ENCODE peak calls at places on chromosomes 6 and 20, in six cellular contexts. K, G, O, A, Y and I are unnamed samples.

GRCh38 chr6:157150076-157150475 is 173.2 kb downstream of the TMEM242 start:
- DNase-seq in K (no peak), G (no peak), O (no peak), A (no peak), Y (no peak), I (peak; percentile 70)

GRCh38 chr6:63352587-63353281 is 33.0 kb upstream of the LGSN start:
- DNase-seq in K (peak; percentile 71), G (peak; percentile 11), O (peak; percentile 72), A (peak; percentile 10), Y (peak; percentile 22), I (peak; percentile 78)

GRCh38 chr6:133057352-133057751 is 183.8 kb upstream of the EYA4 start:
- DNase-seq in K (no peak), G (no peak), O (no peak), A (no peak), Y (no peak), I (no peak)

GRCh38 chr20:48733296-48733790 is 94.5 kb downstream of the PREX1 start:
- DNase-seq in K (no peak), G (peak; percentile 43), O (no peak), A (no peak), Y (no peak), I (peak; percentile 22)

GRCh38 chr6:37516920-37517405 is 17.3 kb upstream of the CCDC167 start:
- DNase-seq in K (no peak), G (no peak), O (no peak), A (peak; percentile 42), Y (no peak), I (no peak)

GRCh38 chr6:17086469-17086868 is 15.4 kb upstream of the STMND1 start:
- DNase-seq in K (peak; percentile 89), G (peak; percentile 79), O (peak; percentile 76), A (peak; percentile 82), Y (peak; percentile 59), I (peak; percentile 84)

GRCh38 chr6:39137235-39137634 is 22.2 kb upstream of the SAYSD1 start:
- DNase-seq in K (peak; percentile 81), G (peak; percentile 58), O (no peak), A (no peak), Y (peak; percentile 30), I (peak; percentile 57)

GRCh38 chr6:110432285-110432899 is 17.0 kb upstream of the DDO start:
- DNase-seq in K (no peak), G (no peak), O (no peak), A (no peak), Y (no peak), I (peak; percentile 8)

GRCh38 chr20:25054995-25055629 is 2.8 kb downstream of the ACSS1 start:
- DNase-seq in K (no peak), G (no peak), O (no peak), A (no peak), Y (no peak), I (no peak)

GRCh38 chr20:23334111-23334510 is 16.5 kb upstream of the NXT1 start:
- DNase-seq in K (no peak), G (no peak), O (no peak), A (no peak), Y (no peak), I (no peak)

GRCh38 chr6:33018904-33019303 is 9.5 kb upstream of the HLA-DOA start:
- DNase-seq in K (peak; percentile 62), G (no peak), O (peak; percentile 84), A (no peak), Y (no peak), I (no peak)

GRCh38 chr6:2716926-2717700 is 33.6 kb downstream of the MYLK4 start:
- DNase-seq in K (no peak), G (no peak), O (no peak), A (no peak), Y (no peak), I (no peak)

GRCh38 chr6:102390541-102390940 is 997.0 kb downstream of the GRIK2 start:
- DNase-seq in K (no peak), G (no peak), O (no peak), A (no peak), Y (no peak), I (no peak)

GRCh38 chr6:70369332-70369950 is 43.9 kb upstream of the FAM135A start:
- DNase-seq in K (peak; percentile 75), G (peak; percentile 84), O (peak; percentile 63), A (peak; percentile 80), Y (peak; percentile 71), I (peak; percentile 76)

GRCh38 chr20:32678948-32679347 is 5.2 kb upstream of the C20orf203 start:
- DNase-seq in K (no peak), G (no peak), O (no peak), A (no peak), Y (no peak), I (no peak)

GRCh38 chr6:36627801-36628246 is 33.7 kb downstream of the SRSF3 start:
- DNase-seq in K (peak; percentile 66), G (no peak), O (peak; percentile 76), A (no peak), Y (peak; percentile 74), I (peak; percentile 95)

GRCh38 chr6:47203266-47203967 is 106.3 kb downstream of the TNFRSF21 start:
- DNase-seq in K (no peak), G (no peak), O (peak; percentile 10), A (no peak), Y (no peak), I (no peak)

GRCh38 chr20:44326391-44327159 is 10.3 kb upstream of the R3HDML start:
- DNase-seq in K (peak; percentile 22), G (no peak), O (peak; percentile 28), A (no peak), Y (no peak), I (no peak)

GRCh38 chr20:13325033-13325432 is 104.0 kb downstream of the ISM1 start:
- DNase-seq in K (peak; percentile 39), G (peak; percentile 67), O (peak; percentile 11), A (peak; percentile 76), Y (no peak), I (peak; percentile 41)

GRCh38 chr20:39067526-39068216 is 105.5 kb downstream of the DHX35 start:
- DNase-seq in K (no peak), G (no peak), O (no peak), A (no peak), Y (peak; percentile 32), I (peak; percentile 10)

GRCh38 chr20:61728786-61729365 is 336.8 kb downstream of the TAF4 start:
- DNase-seq in K (no peak), G (no peak), O (no peak), A (no peak), Y (no peak), I (no peak)

GRCh38 chr20:26308961-26309360 is 612.3 kb upstream of the ZNF337 start:
- DNase-seq in K (no peak), G (no peak), O (no peak), A (no peak), Y (no peak), I (no peak)

GRCh38 chr6:19408331-19408730 is 428.8 kb upstream of the ID4 start:
- DNase-seq in K (no peak), G (no peak), O (no peak), A (no peak), Y (no peak), I (no peak)

GRCh38 chr20:18835850-18836249 is 22.3 kb downstream of the SCP2D1 start:
- DNase-seq in K (no peak), G (no peak), O (no peak), A (no peak), Y (peak; percentile 5), I (no peak)

GRCh38 chr20:50346372-50347347 is 156.0 kb downstream of the CEBPB start:
- DNase-seq in K (peak; percentile 68), G (peak; percentile 92), O (peak; percentile 85), A (no peak), Y (peak; percentile 66), I (peak; percentile 37)

GRCh38 chr6:38997128-38997761 is 51.3 kb upstream of the GLP1R start:
- DNase-seq in K (peak; percentile 70), G (peak; percentile 47), O (peak; percentile 48), A (peak; percentile 86), Y (peak; percentile 3), I (peak; percentile 74)

GRCh38 chr6:82645536-82646230 is 282.1 kb downstream of the TPBG start:
- DNase-seq in K (no peak), G (no peak), O (no peak), A (no peak), Y (no peak), I (no peak)

GRCh38 chr20:50127587-50128519 is 14.9 kb upstream of the UBE2V1 start:
- DNase-seq in K (no peak), G (no peak), O (no peak), A (no peak), Y (no peak), I (no peak)

GRCh38 chr6:28142446-28142845 is 763 bp downstream of the ZKSCAN8 start:
- DNase-seq in K (no peak), G (no peak), O (no peak), A (no peak), Y (peak; percentile 16), I (no peak)

GRCh38 chr20:9298906-9299305 is 215.5 kb upstream of the LAMP5 start:
- DNase-seq in K (no peak), G (peak; percentile 19), O (no peak), A (no peak), Y (no peak), I (no peak)

GRCh38 chr6:169244684-169245383 is 8.8 kb downstream of the THBS2 start:
- DNase-seq in K (no peak), G (no peak), O (no peak), A (no peak), Y (no peak), I (no peak)

GRCh38 chr6:138477913-138478539 is 21.3 kb downstream of the NHSL1 start:
- DNase-seq in K (no peak), G (no peak), O (no peak), A (no peak), Y (no peak), I (no peak)

GRCh38 chr6:111770263-111771083 is 102.8 kb downstream of the FYN start:
- DNase-seq in K (no peak), G (no peak), O (no peak), A (no peak), Y (no peak), I (no peak)

GRCh38 chr6:40353967-40354452 is 233.2 kb downstream of the LRFN2 start:
- DNase-seq in K (no peak), G (no peak), O (no peak), A (no peak), Y (no peak), I (no peak)

GRCh38 chr6:80143312-80143960 is 37.0 kb downstream of the BCKDHB start:
- DNase-seq in K (peak; percentile 46), G (peak; percentile 70), O (peak; percentile 65), A (no peak), Y (peak; percentile 84), I (peak; percentile 94)

GRCh38 chr6:109356237-109356636 is 26.0 kb downstream of the CD164 start:
- DNase-seq in K (no peak), G (no peak), O (no peak), A (no peak), Y (no peak), I (no peak)
- H3K9me3 ChIP-seq in K (peaks cover 4% of the 10 kb centered on the region), G (peaks cover 13% of the 10 kb centered on the region), O (no peaks in the 10 kb centered on the region), A (no peaks in the 10 kb centered on the region), Y (no peaks in the 10 kb centered on the region), I (no peaks in the 10 kb centered on the region)

GRCh38 chr20:17611540-17612286 is 41.8 kb downstream of the DSTN start:
- DNase-seq in K (peak; percentile 68), G (no peak), O (no peak), A (peak; percentile 64), Y (peak; percentile 70), I (peak; percentile 46)
- H3K27ac ChIP-seq in K (peak overlapping the region; percentile 76), G (peak overlapping the region; percentile 47), O (peak overlapping the region; percentile 69), A (no peak overlapping the region), Y (no peak overlapping the region), I (peak overlapping the region; percentile 71)

GRCh38 chr6:117624869-117625481 is 22.7 kb upstream of the GOPC start:
- DNase-seq in K (no peak), G (no peak), O (no peak), A (no peak), Y (no peak), I (peak; percentile 5)
- H3K9me3 ChIP-seq in K (no peaks in the 10 kb centered on the region), G (peaks cover 37% of the 10 kb centered on the region), O (no peaks in the 10 kb centered on the region), A (peaks cover 17% of the 10 kb centered on the region), Y (peaks cover 3% of the 10 kb centered on the region), I (no peaks in the 10 kb centered on the region)

GRCh38 chr6:53335224-53335994 is 13.3 kb downstream of the ELOVL5 start:
- DNase-seq in K (no peak), G (no peak), O (peak; percentile 10), A (no peak), Y (peak; percentile 14), I (no peak)
- H3K27ac ChIP-seq in K (no peak overlapping the region), G (no peak overlapping the region), O (no peak overlapping the region), A (no peak overlapping the region), Y (no peak overlapping the region), I (no peak overlapping the region)